ENCODE peak calls at places on chromosomes 1 and 21, in seven cellular contexts. T is mucosa of gallbladder, V is ureter, L is PC-3, M is transverse colon, E is G401, U is MCF 10A. W is an unnamed sample.
A peak's percentile ranks its signal among the peaks of the same experiment; 100 is the strongest.

GRCh38 chr1:5850503-5850902 is 141.7 kb downstream of the NPHP4 start:
- DNase-seq in T (no peak), V (no peak), L (no peak), M (no peak), E (no peak), U (no peak), W (no peak)

GRCh38 chr1:115912116-115912515 is 64.2 kb upstream of the SLC22A15 start:
- DNase-seq in T (no peak), V (no peak), L (no peak), M (no peak), E (no peak), U (no peak), W (no peak)

GRCh38 chr1:208431721-208432120 is 187.5 kb upstream of the PLXNA2 start:
- DNase-seq in T (no peak), V (no peak), L (peak; percentile 90), M (no peak), E (no peak), U (peak; percentile 71), W (no peak)

GRCh38 chr1:155002479-155003226 is at the start of gene ZBTB7B:
- DNase-seq in T (no peak), V (no peak), L (peak; percentile 30), M (peak; percentile 54), E (no peak), U (peak; percentile 62), W (no peak)

GRCh38 chr1:204455063-204455830 is 39.4 kb downstream of the PIK3C2B start:
- DNase-seq in T (no peak), V (no peak), L (no peak), M (no peak), E (no peak), U (no peak), W (no peak)

GRCh38 chr1:170162385-170163226 is 16.8 kb downstream of the NTMT2 start:
- DNase-seq in T (peak; percentile 13), V (no peak), L (peak; percentile 23), M (no peak), E (no peak), U (peak; percentile 72), W (no peak)

GRCh38 chr1:151837197-151837596 is 2.4 kb downstream of the C2CD4D start:
- DNase-seq in T (no peak), V (no peak), L (no peak), M (no peak), E (no peak), U (no peak), W (no peak)

GRCh38 chr1:98903726-98904125 is 100.9 kb downstream of the PLPPR5 start:
- DNase-seq in T (no peak), V (no peak), L (peak; percentile 45), M (no peak), E (no peak), U (no peak), W (no peak)

GRCh38 chr1:91617242-91617837 is 116.7 kb downstream of the CDC7 start:
- DNase-seq in T (no peak), V (no peak), L (peak; percentile 28), M (peak; percentile 44), E (peak; percentile 83), U (peak; percentile 31), W (no peak)

GRCh38 chr21:42733037-42733632 is 79.7 kb downstream of the PDE9A start:
- DNase-seq in T (peak; percentile 43), V (no peak), L (no peak), M (peak; percentile 11), E (no peak), U (no peak), W (no peak)

GRCh38 chr1:154608522-154609294 is 722 bp upstream of the ADAR start:
- DNase-seq in T (peak; percentile 32), V (peak; percentile 52), L (peak; percentile 61), M (peak; percentile 43), E (peak; percentile 67), U (peak; percentile 55), W (no peak)

GRCh38 chr1:198679535-198680173 is 40.8 kb downstream of the PTPRC start:
- DNase-seq in T (no peak), V (no peak), L (no peak), M (peak; percentile 23), E (no peak), U (no peak), W (no peak)

GRCh38 chr1:182716740-182717720 is 32.6 kb upstream of the RGS8 start:
- DNase-seq in T (no peak), V (no peak), L (no peak), M (no peak), E (no peak), U (no peak), W (no peak)

GRCh38 chr1:52022133-52022532 is 11.5 kb downstream of the KTI12 start:
- DNase-seq in T (no peak), V (no peak), L (no peak), M (no peak), E (no peak), U (no peak), W (no peak)

GRCh38 chr21:39348355-39349210 is at the start of gene HMGN1:
- DNase-seq in T (peak; percentile 86), V (peak; percentile 89), L (peak; percentile 67), M (peak; percentile 88), E (peak; percentile 67), U (peak; percentile 91), W (no peak)

GRCh38 chr1:201022824-201023516 is 544 bp downstream of the KIF21B start:
- DNase-seq in T (no peak), V (no peak), L (no peak), M (peak; percentile 42), E (no peak), U (no peak), W (no peak)

GRCh38 chr1:205435904-205436573 is 14.2 kb upstream of the LEMD1 start:
- DNase-seq in T (no peak), V (no peak), L (no peak), M (no peak), E (peak; percentile 99), U (no peak), W (no peak)

GRCh38 chr1:226908419-226908818 is 31.7 kb upstream of the COQ8A start:
- DNase-seq in T (no peak), V (no peak), L (no peak), M (no peak), E (peak; percentile 72), U (no peak), W (no peak)

GRCh38 chr1:67652800-67653199 is 32.2 kb upstream of the GADD45A start:
- DNase-seq in T (no peak), V (no peak), L (peak; percentile 80), M (no peak), E (no peak), U (peak; percentile 83), W (no peak)

GRCh38 chr1:55057270-55057955 is 18.1 kb downstream of the PCSK9 start:
- DNase-seq in T (no peak), V (no peak), L (no peak), M (no peak), E (no peak), U (no peak), W (no peak)

GRCh38 chr1:69787151-69787550 is 219.4 kb downstream of the LRRC7 start:
- DNase-seq in T (no peak), V (no peak), L (no peak), M (no peak), E (no peak), U (no peak), W (no peak)

GRCh38 chr1:60423181-60423780 is 349.7 kb upstream of the C1orf87 start:
- DNase-seq in T (no peak), V (no peak), L (no peak), M (no peak), E (no peak), U (no peak), W (no peak)

GRCh38 chr1:116559304-116559761 is 11.5 kb downstream of the CD58 start:
- DNase-seq in T (no peak), V (no peak), L (no peak), M (no peak), E (no peak), U (no peak), W (no peak)

GRCh38 chr1:183124259-183124658 is 61.8 kb upstream of the LAMC2 start:
- DNase-seq in T (no peak), V (no peak), L (no peak), M (peak; percentile 50), E (no peak), U (no peak), W (no peak)

W was measured in SK-N-MC.